ENCODE peak calls at places on chromosomes 12 and 14, in seven cellular contexts. One of them, this sample, is unnamed. For H3K4me1, the result is how much of the 10 kb centered on the place peaks cover.

GRCh38 chr12:6224550-6224949 is 24.4 kb downstream of the CD9 start:
- DNase-seq in astrocyte: peak
- DNase-seq in neural progenitor cell: no peak
- DNase-seq in MM.1S: no peak
- DNase-seq in H9: no peak
- DNase-seq in endothelial cell of umbilical vein: peak
- DNase-seq in SK-N-SH: no peak
- DNase-seq in this sample: peak

GRCh38 chr12:119949594-119949993 is 39.4 kb upstream of the BICDL1 start:
- DNase-seq in H9: no peak
- DNase-seq in MM.1S: no peak
- DNase-seq in astrocyte: no peak
- DNase-seq in endothelial cell of umbilical vein: no peak
- DNase-seq in neural progenitor cell: no peak
- DNase-seq in SK-N-SH: no peak
- DNase-seq in this sample: no peak

GRCh38 chr14:104464907-104465306 is 114.7 kb upstream of the C14orf180 start:
- DNase-seq in neural progenitor cell: no peak
- DNase-seq in astrocyte: no peak
- DNase-seq in MM.1S: no peak
- DNase-seq in H9: no peak
- DNase-seq in endothelial cell of umbilical vein: no peak
- DNase-seq in SK-N-SH: no peak
- DNase-seq in this sample: no peak

GRCh38 chr14:96129128-96129736 is 75.4 kb upstream of the BDKRB2 start:
- DNase-seq in MM.1S: no peak
- DNase-seq in SK-N-SH: no peak
- DNase-seq in astrocyte: no peak
- DNase-seq in H9: no peak
- DNase-seq in endothelial cell of umbilical vein: no peak
- DNase-seq in neural progenitor cell: no peak
- DNase-seq in this sample: no peak

GRCh38 chr12:77830502-77830901 is at the start of gene NAV3:
- DNase-seq in astrocyte: peak
- DNase-seq in endothelial cell of umbilical vein: peak
- DNase-seq in SK-N-SH: no peak
- DNase-seq in neural progenitor cell: no peak
- DNase-seq in MM.1S: no peak
- DNase-seq in H9: no peak
- DNase-seq in this sample: peak

GRCh38 chr12:92502417-92503028 is 200.3 kb upstream of the PLEKHG7 start:
- DNase-seq in astrocyte: no peak
- DNase-seq in neural progenitor cell: no peak
- DNase-seq in SK-N-SH: no peak
- DNase-seq in H9: no peak
- DNase-seq in MM.1S: peak
- DNase-seq in endothelial cell of umbilical vein: no peak
- DNase-seq in this sample: peak

GRCh38 chr12:45638386-45638785 is 91.1 kb upstream of the ARID2 start:
- DNase-seq in neural progenitor cell: no peak
- DNase-seq in H9: no peak
- DNase-seq in MM.1S: no peak
- DNase-seq in SK-N-SH: no peak
- DNase-seq in endothelial cell of umbilical vein: peak
- DNase-seq in astrocyte: no peak
- DNase-seq in this sample: no peak

GRCh38 chr12:40058721-40059190 is 47.1 kb downstream of the SLC2A13 start:
- DNase-seq in neural progenitor cell: no peak
- DNase-seq in endothelial cell of umbilical vein: no peak
- DNase-seq in SK-N-SH: no peak
- DNase-seq in astrocyte: no peak
- DNase-seq in MM.1S: no peak
- DNase-seq in H9: no peak
- DNase-seq in this sample: no peak

GRCh38 chr12:132766380-132767085 is 4.9 kb upstream of the ANKLE2 start:
- DNase-seq in SK-N-SH: no peak
- DNase-seq in endothelial cell of umbilical vein: peak
- DNase-seq in H9: no peak
- DNase-seq in astrocyte: peak
- DNase-seq in MM.1S: no peak
- DNase-seq in neural progenitor cell: no peak
- DNase-seq in this sample: no peak

GRCh38 chr12:54009171-54010052 is 627 bp downstream of the HOXC8 start:
- DNase-seq in H9: no peak
- DNase-seq in SK-N-SH: peak
- DNase-seq in neural progenitor cell: no peak
- DNase-seq in MM.1S: no peak
- DNase-seq in astrocyte: no peak
- DNase-seq in endothelial cell of umbilical vein: no peak
- DNase-seq in this sample: no peak

GRCh38 chr14:88270781-88271180 is 52.3 kb downstream of the KCNK10 start:
- DNase-seq in MM.1S: no peak
- DNase-seq in SK-N-SH: no peak
- DNase-seq in neural progenitor cell: no peak
- DNase-seq in astrocyte: no peak
- DNase-seq in H9: peak
- DNase-seq in endothelial cell of umbilical vein: no peak
- DNase-seq in this sample: no peak

GRCh38 chr12:58640314-58640713 is 280.0 kb downstream of the LRIG3 start:
- DNase-seq in SK-N-SH: no peak
- DNase-seq in H9: no peak
- DNase-seq in neural progenitor cell: no peak
- DNase-seq in MM.1S: no peak
- DNase-seq in endothelial cell of umbilical vein: no peak
- DNase-seq in astrocyte: peak
- DNase-seq in this sample: no peak

GRCh38 chr14:61329478-61330051 is 8.2 kb downstream of the PRKCH start:
- DNase-seq in MM.1S: no peak
- DNase-seq in endothelial cell of umbilical vein: no peak
- DNase-seq in H9: no peak
- DNase-seq in SK-N-SH: no peak
- DNase-seq in astrocyte: no peak
- DNase-seq in neural progenitor cell: no peak
- DNase-seq in this sample: peak

GRCh38 chr14:95039993-95040348 is 117.4 kb downstream of the DICER1 start:
- DNase-seq in MM.1S: no peak
- DNase-seq in endothelial cell of umbilical vein: no peak
- DNase-seq in H9: no peak
- DNase-seq in neural progenitor cell: no peak
- DNase-seq in astrocyte: no peak
- DNase-seq in SK-N-SH: no peak
- DNase-seq in this sample: no peak

GRCh38 chr14:36521598-36522345 is 1.7 kb upstream of the NKX2-1 start:
- DNase-seq in neural progenitor cell: peak
- DNase-seq in MM.1S: no peak
- DNase-seq in SK-N-SH: no peak
- DNase-seq in H9: peak
- DNase-seq in astrocyte: no peak
- DNase-seq in endothelial cell of umbilical vein: no peak
- DNase-seq in this sample: no peak

GRCh38 chr12:94954029-94954685 is 49.3 kb downstream of the NDUFA12 start:
- DNase-seq in H9: no peak
- DNase-seq in endothelial cell of umbilical vein: peak
- DNase-seq in astrocyte: peak
- DNase-seq in SK-N-SH: no peak
- DNase-seq in MM.1S: no peak
- DNase-seq in neural progenitor cell: no peak
- DNase-seq in this sample: no peak

GRCh38 chr12:2291182-2291832 is 238.5 kb downstream of the CACNA1C start:
- DNase-seq in MM.1S: peak
- DNase-seq in neural progenitor cell: peak
- DNase-seq in SK-N-SH: peak
- DNase-seq in H9: peak
- DNase-seq in astrocyte: no peak
- DNase-seq in endothelial cell of umbilical vein: peak
- DNase-seq in this sample: peak

GRCh38 chr12:3520711-3521110 is 29.7 kb downstream of the PRMT8 start:
- DNase-seq in SK-N-SH: no peak
- DNase-seq in MM.1S: no peak
- DNase-seq in astrocyte: no peak
- DNase-seq in endothelial cell of umbilical vein: no peak
- DNase-seq in neural progenitor cell: no peak
- DNase-seq in H9: no peak
- DNase-seq in this sample: no peak

GRCh38 chr14:79186523-79186922 is 1016.4 kb downstream of the NRXN3 start:
- DNase-seq in H9: no peak
- DNase-seq in MM.1S: no peak
- DNase-seq in SK-N-SH: no peak
- DNase-seq in endothelial cell of umbilical vein: peak
- DNase-seq in astrocyte: peak
- DNase-seq in neural progenitor cell: no peak
- DNase-seq in this sample: no peak

GRCh38 chr12:66495709-66496108 is 183.2 kb downstream of the GRIP1 start:
- DNase-seq in SK-N-SH: no peak
- DNase-seq in endothelial cell of umbilical vein: no peak
- DNase-seq in astrocyte: no peak
- DNase-seq in neural progenitor cell: no peak
- DNase-seq in H9: no peak
- DNase-seq in MM.1S: no peak
- DNase-seq in this sample: no peak

GRCh38 chr12:114334395-114334794 is 71.5 kb downstream of the TBX5 start:
- DNase-seq in astrocyte: no peak
- DNase-seq in SK-N-SH: no peak
- DNase-seq in neural progenitor cell: no peak
- DNase-seq in MM.1S: no peak
- DNase-seq in H9: no peak
- DNase-seq in endothelial cell of umbilical vein: no peak
- DNase-seq in this sample: no peak

GRCh38 chr12:55717397-55718007 is 1.7 kb downstream of the BLOC1S1 start:
- DNase-seq in astrocyte: peak
- DNase-seq in SK-N-SH: no peak
- DNase-seq in neural progenitor cell: no peak
- DNase-seq in H9: no peak
- DNase-seq in endothelial cell of umbilical vein: peak
- DNase-seq in MM.1S: no peak
- DNase-seq in this sample: no peak
- H3K4me1 ChIP-seq in astrocyte: half or more
- H3K4me1 ChIP-seq in SK-N-SH: under half
- H3K4me1 ChIP-seq in neural progenitor cell: under half
- H3K4me1 ChIP-seq in H9: under half
- H3K4me1 ChIP-seq in endothelial cell of umbilical vein: under half
- H3K4me1 ChIP-seq in MM.1S: under half
- H3K4me1 ChIP-seq in this sample: under half

GRCh38 chr12:98533723-98534251 is 18.4 kb downstream of the TMPO start:
- DNase-seq in SK-N-SH: no peak
- DNase-seq in neural progenitor cell: no peak
- DNase-seq in astrocyte: no peak
- DNase-seq in H9: no peak
- DNase-seq in endothelial cell of umbilical vein: no peak
- DNase-seq in MM.1S: no peak
- DNase-seq in this sample: no peak

GRCh38 chr12:98532687-98533304 is 17.4 kb downstream of the TMPO start:
- DNase-seq in astrocyte: no peak
- DNase-seq in H9: no peak
- DNase-seq in SK-N-SH: peak
- DNase-seq in endothelial cell of umbilical vein: peak
- DNase-seq in neural progenitor cell: peak
- DNase-seq in MM.1S: peak
- DNase-seq in this sample: peak

DNA sequence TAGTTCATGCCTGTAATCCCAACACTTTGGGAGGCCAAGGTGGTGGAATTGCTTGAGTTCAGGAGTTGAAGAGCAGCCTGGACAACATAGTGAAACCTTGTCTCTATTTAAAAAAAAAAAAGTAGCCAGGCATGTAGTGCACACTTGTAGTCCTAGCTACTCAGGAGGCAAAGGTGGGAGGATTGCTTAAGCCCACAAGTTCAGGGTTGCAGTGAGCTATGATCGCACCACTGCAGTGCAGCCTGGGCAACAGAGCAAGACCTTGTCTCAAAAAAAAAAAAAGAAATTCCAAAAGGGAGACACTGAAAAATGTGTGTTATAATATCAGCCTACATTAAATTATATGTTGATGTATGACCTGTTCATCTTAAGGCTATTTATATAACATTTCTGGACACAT is 14.7 kb downstream of the TMPO start:
- DNase-seq in astrocyte: no peak
- DNase-seq in endothelial cell of umbilical vein: no peak
- DNase-seq in SK-N-SH: no peak
- DNase-seq in H9: no peak
- DNase-seq in neural progenitor cell: no peak
- DNase-seq in MM.1S: no peak
- DNase-seq in this sample: no peak
- H2AFZ ChIP-seq in astrocyte: no peak
- H2AFZ ChIP-seq in endothelial cell of umbilical vein: no peak
- H2AFZ ChIP-seq in SK-N-SH: no peak
- H2AFZ ChIP-seq in H9: no peak
- H2AFZ ChIP-seq in neural progenitor cell: no peak
- H2AFZ ChIP-seq in MM.1S: no peak
- H2AFZ ChIP-seq in this sample: no peak

GRCh38 chr12:90939382-90939781 is 15.6 kb downstream of the CCER1 start:
- DNase-seq in MM.1S: no peak
- DNase-seq in astrocyte: no peak
- DNase-seq in H9: no peak
- DNase-seq in SK-N-SH: no peak
- DNase-seq in neural progenitor cell: no peak
- DNase-seq in endothelial cell of umbilical vein: no peak
- DNase-seq in this sample: no peak

GRCh38 chr12:90943248-90943647 is 11.7 kb downstream of the CCER1 start:
- DNase-seq in H9: no peak
- DNase-seq in astrocyte: no peak
- DNase-seq in SK-N-SH: no peak
- DNase-seq in MM.1S: no peak
- DNase-seq in neural progenitor cell: no peak
- DNase-seq in endothelial cell of umbilical vein: no peak
- DNase-seq in this sample: no peak

GRCh38 chr12:90945070-90945649 is 9.8 kb downstream of the CCER1 start:
- DNase-seq in H9: no peak
- DNase-seq in astrocyte: peak
- DNase-seq in MM.1S: peak
- DNase-seq in endothelial cell of umbilical vein: peak
- DNase-seq in neural progenitor cell: peak
- DNase-seq in SK-N-SH: peak
- DNase-seq in this sample: peak

GRCh38 chr12:90938451-90938850 is 16.5 kb downstream of the CCER1 start:
- DNase-seq in MM.1S: no peak
- DNase-seq in SK-N-SH: no peak
- DNase-seq in endothelial cell of umbilical vein: peak
- DNase-seq in H9: no peak
- DNase-seq in astrocyte: peak
- DNase-seq in neural progenitor cell: no peak
- DNase-seq in this sample: no peak

GRCh38 chr12:90940872-90941499 is 14.0 kb downstream of the CCER1 start:
- DNase-seq in SK-N-SH: peak
- DNase-seq in astrocyte: peak
- DNase-seq in MM.1S: peak
- DNase-seq in endothelial cell of umbilical vein: peak
- DNase-seq in neural progenitor cell: peak
- DNase-seq in H9: no peak
- DNase-seq in this sample: peak
- TF ChIP-seq CTCF in SK-N-SH: peak
- TF ChIP-seq CTCF in astrocyte: peak
- TF ChIP-seq CTCF in MM.1S: peak
- TF ChIP-seq CTCF in endothelial cell of umbilical vein: peak
- TF ChIP-seq CTCF in neural progenitor cell: peak
- TF ChIP-seq CTCF in H9: peak
- TF ChIP-seq CTCF in this sample: peak

DNA sequence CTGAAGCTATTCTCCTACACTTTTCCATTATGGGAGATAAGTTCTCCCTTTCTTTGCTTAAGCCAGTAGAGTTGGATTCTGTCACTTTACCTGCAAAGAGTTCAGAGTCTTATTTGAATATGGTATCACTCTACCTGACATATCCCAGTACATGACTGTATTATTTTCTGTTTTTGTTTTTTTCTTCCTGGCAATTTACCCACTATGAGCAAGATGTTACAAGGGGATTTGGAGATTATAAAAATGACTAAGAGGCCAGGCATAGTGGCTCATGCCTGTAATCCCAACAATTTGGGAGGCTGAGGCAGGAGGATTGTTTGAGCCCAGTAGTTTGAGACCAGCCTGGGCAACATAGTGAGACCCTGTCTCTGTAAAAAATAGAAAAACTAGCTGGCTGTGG is 46.4 kb upstream of the CHST11 start:
- DNase-seq in endothelial cell of umbilical vein: no peak
- DNase-seq in astrocyte: no peak
- DNase-seq in H9: no peak
- DNase-seq in MM.1S: no peak
- DNase-seq in neural progenitor cell: no peak
- DNase-seq in SK-N-SH: no peak
- DNase-seq in this sample: no peak
- H3K4me1 ChIP-seq in endothelial cell of umbilical vein: under half
- H3K4me1 ChIP-seq in astrocyte: under half
- H3K4me1 ChIP-seq in H9: under half
- H3K4me1 ChIP-seq in MM.1S: under half
- H3K4me1 ChIP-seq in neural progenitor cell: under half
- H3K4me1 ChIP-seq in SK-N-SH: under half
- H3K4me1 ChIP-seq in this sample: under half